ENCODE peak calls at places on chromosomes 11 and 22, in nine cellular contexts. U is AG10803, N is HCT116, S is osteocyte, C is endothelial cell, Y is transverse colon, F is A549, R is neural crest cell, Q is fibroblast of lung. G is an unnamed sample.

GRCh38 chr11:113001709-113002108 is 40.5 kb downstream of the NCAM1 start:
- DNase-seq in C (no peak), F (no peak), R (no peak), S (no peak), U (no peak), N (no peak), Y (no peak), Q (no peak), G (no peak)

GRCh38 chr11:111176603-111177002 is 68.9 kb upstream of the POU2AF2 start:
- DNase-seq in U (no peak), C (no peak), N (no peak), F (no peak), Q (no peak), S (no peak), Y (no peak), R (no peak), G (no peak)

GRCh38 chr11:72229925-72230763 is 5.6 kb downstream of the INPPL1 start:
- DNase-seq in C (no peak), N (no peak), R (no peak), F (no peak), S (no peak), Y (no peak), Q (no peak), U (no peak), G (no peak)

GRCh38 chr11:72959998-72960731 is 146.0 kb downstream of the ATG16L2 start:
- DNase-seq in Y (no peak), F (no peak), R (no peak), C (no peak), U (no peak), S (no peak), Q (no peak), N (no peak), G (no peak)

GRCh38 chr11:14644396-14645246 is 1.0 kb downstream of the PDE3B start:
- DNase-seq in S (no peak), C (peak), Y (peak), F (peak), Q (peak), R (peak), N (peak), U (no peak), G (no peak)

GRCh38 chr11:68660066-68660810 is 24.1 kb upstream of the GAL start:
- DNase-seq in S (no peak), F (no peak), R (no peak), N (no peak), Q (no peak), U (no peak), C (no peak), Y (no peak), G (no peak)

GRCh38 chr22:30253205-30253852 is 6.8 kb upstream of the LIF start:
- DNase-seq in Y (peak), C (no peak), U (no peak), F (peak), R (peak), N (no peak), S (no peak), Q (peak), G (no peak)

GRCh38 chr22:39984750-39985149 is 10.0 kb upstream of the FAM83F start:
- DNase-seq in C (no peak), N (no peak), Q (no peak), S (no peak), Y (no peak), F (no peak), R (no peak), U (no peak), G (no peak)

GRCh38 chr11:115226556-115226955 is 277.7 kb downstream of the CADM1 start:
- DNase-seq in S (peak), U (peak), C (peak), N (no peak), F (peak), Y (no peak), R (no peak), Q (peak), G (no peak)

GRCh38 chr11:127962416-127962815 is 624.9 kb downstream of the ETS1 start:
- DNase-seq in S (no peak), F (no peak), Q (no peak), U (peak), C (no peak), R (no peak), N (no peak), Y (no peak), G (peak)

GRCh38 chr11:119585038-119585666 is 143.8 kb downstream of the NECTIN1 start:
- DNase-seq in F (no peak), S (no peak), Q (peak), R (peak), N (no peak), U (no peak), C (peak), Y (peak), G (no peak)

GRCh38 chr11:119583585-119583984 is 145.4 kb downstream of the NECTIN1 start:
- DNase-seq in N (no peak), Y (no peak), C (no peak), Q (no peak), F (no peak), U (no peak), S (no peak), R (no peak), G (no peak)

GRCh38 chr11:119580751-119581150 is 148.2 kb downstream of the NECTIN1 start:
- DNase-seq in Y (no peak), F (no peak), U (no peak), N (no peak), Q (no peak), R (no peak), S (no peak), C (no peak), G (no peak)

GRCh38 chr11:119586181-119586580 is 142.8 kb downstream of the NECTIN1 start:
- DNase-seq in S (no peak), N (no peak), Y (no peak), C (no peak), R (no peak), F (no peak), U (no peak), Q (no peak), G (no peak)

DNA sequence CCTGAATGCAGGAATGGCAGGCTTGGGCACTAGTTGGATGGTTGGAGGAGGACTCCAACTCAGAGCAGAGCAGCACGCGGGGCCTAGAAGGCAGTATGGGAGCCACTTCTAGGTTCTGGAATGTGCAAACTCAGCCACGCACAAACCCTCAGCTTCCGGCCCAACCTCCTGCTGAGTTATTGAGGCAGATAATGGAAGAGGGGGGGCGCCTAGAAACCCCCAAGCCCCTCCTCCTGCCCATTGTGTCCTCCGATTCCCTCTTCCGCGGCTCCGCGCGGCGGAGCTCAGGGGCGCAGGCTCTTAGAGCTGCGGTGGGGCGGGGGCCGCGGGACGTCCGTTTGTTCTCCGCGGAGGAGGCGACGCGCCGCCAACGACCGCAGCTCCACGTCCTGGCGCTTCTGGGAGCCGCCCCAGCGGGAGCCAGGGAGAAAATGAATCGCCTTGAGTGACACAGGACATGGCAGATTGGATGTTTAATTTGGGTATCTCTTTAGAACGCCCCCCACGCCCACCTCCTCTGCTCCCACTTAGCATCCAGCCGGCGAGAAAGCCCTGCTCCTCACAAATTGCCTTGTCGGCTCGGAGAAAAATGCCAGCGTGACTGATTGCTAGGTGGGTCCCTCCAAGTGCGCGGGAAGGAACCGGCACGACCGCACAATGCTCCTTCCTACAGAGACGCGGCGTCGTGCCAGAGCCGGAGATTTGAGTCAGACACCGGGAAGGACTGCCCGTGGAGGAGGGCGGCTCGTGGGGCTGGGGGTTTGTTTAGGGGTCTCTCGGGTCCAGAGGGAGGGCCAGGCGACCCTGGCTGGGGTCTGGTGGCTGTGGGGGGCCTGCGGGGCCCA is 144.6 kb downstream of the NECTIN1 start:
- DNase-seq in N (no peak), U (peak), F (no peak), S (no peak), Q (peak), R (peak), Y (no peak), C (peak), G (no peak)
- TF ChIP-seq CTCF in N (no peak), U (no peak), F (no peak), S (no peak), Q (no peak), R (no peak), Y (no peak), C (no peak), G (no peak)

DNA sequence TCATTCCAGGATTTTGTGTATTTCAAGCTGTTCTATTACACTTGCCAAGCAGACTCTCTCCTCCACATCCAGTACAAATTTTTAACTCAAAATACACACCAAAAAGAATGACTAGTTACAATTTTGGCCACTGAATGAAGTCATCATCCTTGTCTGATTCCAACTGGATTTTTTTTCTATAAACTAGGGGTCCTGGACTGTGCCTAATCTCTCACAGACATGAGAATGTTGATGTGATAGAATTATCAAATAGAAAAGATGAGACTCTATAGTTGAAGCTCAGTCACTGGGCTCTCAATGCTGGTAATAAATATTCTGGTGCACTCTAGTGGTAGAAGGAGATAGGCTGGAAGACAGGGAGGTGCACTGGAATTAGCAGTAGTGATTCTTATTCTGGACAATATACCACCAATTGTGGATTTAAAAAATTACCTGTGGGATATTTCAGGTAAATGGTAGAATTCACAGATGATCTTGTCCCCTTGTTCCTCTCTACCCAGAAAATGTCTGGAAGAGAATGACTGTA is 85.7 kb downstream of the FANCF start:
- DNase-seq in U (peak), R (no peak), F (no peak), N (no peak), C (no peak), Q (peak), S (no peak), Y (no peak), G (no peak)
- TF ChIP-seq CTCF in U (peak), R (peak), F (peak), N (no peak), C (no peak), Q (peak), S (peak), Y (no peak), G (no peak)

GRCh38 chr11:133576351-133576750 is 44.0 kb upstream of the OPCML start:
- DNase-seq in F (no peak), N (no peak), C (no peak), U (no peak), S (no peak), R (no peak), Q (no peak), Y (no peak), G (no peak)
- TF ChIP-seq CTCF in F (no peak), N (no peak), C (peak), U (no peak), S (no peak), R (peak), Q (no peak), Y (no peak), G (no peak)

DNA sequence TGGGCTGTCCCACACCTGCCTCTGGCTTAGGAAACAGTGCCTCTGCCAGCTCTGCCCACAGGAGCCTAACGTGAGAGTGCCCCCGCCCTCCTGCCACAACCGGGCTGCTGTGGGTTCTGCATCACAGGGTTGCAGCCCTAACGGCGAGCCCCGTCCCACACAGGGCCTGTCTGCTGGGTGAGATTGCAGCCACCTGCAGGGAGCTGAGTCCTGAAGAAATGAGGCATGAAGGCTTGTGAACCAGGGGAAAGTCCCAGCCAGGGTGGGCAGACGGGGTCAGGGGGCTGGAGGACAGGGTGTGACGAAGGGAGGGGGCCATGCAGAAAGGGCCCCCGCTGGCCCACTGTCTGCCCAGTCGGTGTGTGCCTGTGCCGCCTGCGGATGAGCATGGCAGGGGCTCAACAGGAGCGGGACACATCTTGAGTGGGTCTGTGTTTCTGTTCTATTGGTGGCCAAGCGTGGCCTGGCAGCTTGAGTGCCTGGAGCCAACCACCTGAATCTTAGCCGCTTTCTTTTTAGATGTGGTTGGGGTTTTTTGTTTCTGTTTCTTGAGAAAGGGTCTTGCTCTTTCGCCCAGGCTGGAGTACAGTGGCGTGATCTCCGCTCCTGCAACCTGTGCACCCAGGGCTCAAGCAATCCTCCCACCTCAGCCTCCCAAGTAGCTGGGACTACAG is 38.9 kb downstream of the CTTN start:
- DNase-seq in Q (no peak), S (no peak), R (no peak), F (no peak), N (no peak), U (no peak), Y (no peak), C (no peak), G (no peak)
- TF ChIP-seq CTCF in Q (no peak), S (no peak), R (no peak), F (no peak), N (no peak), U (no peak), Y (no peak), C (no peak), G (no peak)

DNA sequence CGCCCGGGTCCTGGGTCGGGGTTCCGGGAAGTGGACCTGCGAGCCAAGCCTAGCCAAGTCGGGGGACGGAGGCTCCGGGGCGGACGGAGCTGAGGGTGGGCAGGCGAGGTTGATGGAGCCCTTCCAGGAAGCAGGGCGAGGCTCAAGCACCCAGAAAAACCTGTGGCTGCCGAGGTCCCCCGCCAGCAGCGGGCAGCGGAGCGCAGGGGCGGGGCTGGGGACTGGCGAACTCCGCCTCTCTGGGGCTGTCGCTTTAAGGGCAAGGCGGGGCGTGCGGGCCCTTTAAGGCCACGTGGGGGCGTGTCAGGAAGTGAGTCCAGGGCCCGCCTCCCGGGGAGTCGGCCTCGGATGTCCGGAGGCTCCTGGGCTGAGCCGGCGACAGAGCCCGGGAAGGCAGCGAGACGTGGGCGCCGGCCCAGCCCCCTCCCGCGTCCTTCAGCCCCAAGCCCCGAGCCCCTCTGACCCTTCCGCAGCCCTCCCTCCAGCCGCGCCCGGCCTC is at the start of gene SLC35C1:
- DNase-seq in Q (peak), Y (peak), F (peak), N (peak), S (peak), C (peak), U (peak), R (peak), G (peak)
- TF ChIP-seq CTCF in Q (no peak), Y (no peak), F (no peak), N (no peak), S (no peak), C (peak), U (peak), R (no peak), G (peak)

DNA sequence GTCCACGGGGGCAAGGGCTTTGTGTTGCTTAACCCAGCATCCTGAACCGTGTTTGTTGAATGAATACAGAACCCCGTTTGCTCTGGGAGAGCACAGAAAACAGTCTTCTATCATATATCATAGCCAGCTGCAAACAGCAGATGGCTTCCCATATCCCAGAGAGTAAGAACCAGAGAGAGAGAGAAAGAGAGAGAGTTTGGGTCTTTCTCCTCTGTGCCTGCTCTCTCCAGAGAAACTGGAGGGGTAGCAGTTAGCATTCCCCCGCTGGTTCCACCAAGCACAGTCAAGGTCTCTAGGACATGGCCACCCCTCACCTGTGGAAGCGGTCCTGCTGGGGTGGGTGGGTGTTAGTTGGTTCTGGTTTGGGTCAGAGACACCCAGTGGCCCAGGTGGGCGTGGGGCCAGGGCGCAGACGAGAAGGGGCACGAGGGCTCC is 487 bp upstream of the TIMP3 start:
- DNase-seq in C (no peak), U (no peak), Y (no peak), F (no peak), S (no peak), N (no peak), Q (no peak), R (no peak), G (no peak)
- TF ChIP-seq CTCF in C (no peak), U (no peak), Y (no peak), F (no peak), S (no peak), N (no peak), Q (no peak), R (no peak), G (peak)

GRCh38 chr11:5174934-5175333 is 20.4 kb upstream of the OR52A1 start:
- DNase-seq in Y (no peak), S (no peak), N (no peak), U (no peak), F (no peak), C (no peak), Q (no peak), R (no peak), G (no peak)

GRCh38 chr11:5178046-5178837 is 22.2 kb downstream of the OR51V1 start:
- DNase-seq in R (no peak), F (no peak), C (no peak), N (no peak), Y (no peak), U (no peak), Q (no peak), S (no peak), G (no peak)
- TF ChIP-seq CTCF in R (no peak), F (no peak), C (no peak), N (no peak), Y (no peak), U (no peak), Q (no peak), S (no peak), G (no peak)

G was measured in HFFc6.